ENCODE peak calls at places on chromosome 5, in four cellular contexts. One of them, this sample, is unnamed.

GRCh38 chr5:125411163-125412050 is 665.0 kb upstream of the ZNF608 start:
- DNase-seq in AG04449: no peak
- DNase-seq in suprapubic skin: peak
- DNase-seq in cardiac muscle cell: peak
- DNase-seq in this sample: no peak

GRCh38 chr5:138655530-138656245 is 80.5 kb upstream of the HSPA9 start:
- DNase-seq in AG04449: no peak
- DNase-seq in suprapubic skin: no peak
- DNase-seq in cardiac muscle cell: peak
- DNase-seq in this sample: no peak

GRCh38 chr5:62568800-62569432 is 9.7 kb upstream of the LRRC70 start:
- DNase-seq in AG04449: no peak
- DNase-seq in suprapubic skin: no peak
- DNase-seq in cardiac muscle cell: no peak
- DNase-seq in this sample: no peak

GRCh38 chr5:67077296-67077695 is 119.3 kb downstream of the CD180 start:
- DNase-seq in AG04449: no peak
- DNase-seq in suprapubic skin: no peak
- DNase-seq in cardiac muscle cell: no peak
- DNase-seq in this sample: no peak

GRCh38 chr5:7321724-7322123 is 74.2 kb upstream of the ADCY2 start:
- DNase-seq in AG04449: peak
- DNase-seq in suprapubic skin: peak
- DNase-seq in cardiac muscle cell: no peak
- DNase-seq in this sample: no peak

GRCh38 chr5:55920784-55921183 is 69.6 kb downstream of the IL31RA start:
- DNase-seq in AG04449: no peak
- DNase-seq in suprapubic skin: no peak
- DNase-seq in cardiac muscle cell: no peak
- DNase-seq in this sample: no peak

GRCh38 chr5:159605585-159605984 is 275.3 kb upstream of the IL12B start:
- DNase-seq in AG04449: no peak
- DNase-seq in suprapubic skin: no peak
- DNase-seq in cardiac muscle cell: peak
- DNase-seq in this sample: no peak

GRCh38 chr5:165573445-165573844 is 2068.0 kb downstream of the MAT2B start:
- DNase-seq in AG04449: no peak
- DNase-seq in suprapubic skin: no peak
- DNase-seq in cardiac muscle cell: no peak
- DNase-seq in this sample: no peak

GRCh38 chr5:912356-913091 is 19.8 kb downstream of the TRIP13 start:
- DNase-seq in AG04449: peak
- DNase-seq in suprapubic skin: no peak
- DNase-seq in cardiac muscle cell: peak
- DNase-seq in this sample: peak

GRCh38 chr5:173567548-173567947 is 48.9 kb downstream of the BOD1 start:
- DNase-seq in AG04449: no peak
- DNase-seq in suprapubic skin: no peak
- DNase-seq in cardiac muscle cell: no peak
- DNase-seq in this sample: no peak

GRCh38 chr5:17123010-17123409 is 94.4 kb upstream of the BASP1 start:
- DNase-seq in AG04449: no peak
- DNase-seq in suprapubic skin: no peak
- DNase-seq in cardiac muscle cell: peak
- DNase-seq in this sample: no peak

GRCh38 chr5:130052752-130053151 is 148.5 kb downstream of the CHSY3 start:
- DNase-seq in AG04449: no peak
- DNase-seq in suprapubic skin: no peak
- DNase-seq in cardiac muscle cell: no peak
- DNase-seq in this sample: no peak

GRCh38 chr5:35230043-35230611 is at the start of gene PRLR:
- DNase-seq in AG04449: no peak
- DNase-seq in suprapubic skin: peak
- DNase-seq in cardiac muscle cell: peak
- DNase-seq in this sample: peak
- H3K4me3 ChIP-seq in AG04449: peak
- H3K4me3 ChIP-seq in suprapubic skin: peak
- H3K4me3 ChIP-seq in cardiac muscle cell: peak
- H3K4me3 ChIP-seq in this sample: peak

GRCh38 chr5:168117469-168117868 is 174.0 kb upstream of the WWC1 start:
- DNase-seq in AG04449: no peak
- DNase-seq in suprapubic skin: no peak
- DNase-seq in cardiac muscle cell: no peak
- DNase-seq in this sample: no peak

GRCh38 chr5:168111433-168111832 is 180.0 kb upstream of the WWC1 start:
- DNase-seq in AG04449: no peak
- DNase-seq in suprapubic skin: no peak
- DNase-seq in cardiac muscle cell: no peak
- DNase-seq in this sample: no peak

GRCh38 chr5:168118042-168118668 is 173.3 kb upstream of the WWC1 start:
- DNase-seq in AG04449: no peak
- DNase-seq in suprapubic skin: no peak
- DNase-seq in cardiac muscle cell: no peak
- DNase-seq in this sample: no peak

GRCh38 chr5:168110384-168110783 is 181.1 kb upstream of the WWC1 start:
- DNase-seq in AG04449: no peak
- DNase-seq in suprapubic skin: no peak
- DNase-seq in cardiac muscle cell: no peak
- DNase-seq in this sample: no peak

GRCh38 chr5:168114444-168115017 is 176.9 kb upstream of the WWC1 start:
- DNase-seq in AG04449: no peak
- DNase-seq in suprapubic skin: no peak
- DNase-seq in cardiac muscle cell: peak
- DNase-seq in this sample: peak
- TF ChIP-seq CTCF in AG04449: peak
- TF ChIP-seq CTCF in suprapubic skin: peak
- TF ChIP-seq CTCF in cardiac muscle cell: peak
- TF ChIP-seq CTCF in this sample: no peak

GRCh38 chr5:141634720-141635119 is 1.9 kb downstream of the HDAC3 start:
- DNase-seq in AG04449: no peak
- DNase-seq in suprapubic skin: no peak
- DNase-seq in cardiac muscle cell: no peak
- DNase-seq in this sample: peak
- H3K4me3 ChIP-seq in AG04449: no peak
- H3K4me3 ChIP-seq in suprapubic skin: no peak
- H3K4me3 ChIP-seq in cardiac muscle cell: no peak
- H3K4me3 ChIP-seq in this sample: no peak

GRCh38 chr5:14509556-14509955 is 72.0 kb upstream of the OTULINL start:
- DNase-seq in AG04449: no peak
- DNase-seq in suprapubic skin: no peak
- DNase-seq in cardiac muscle cell: no peak
- DNase-seq in this sample: no peak

GRCh38 chr5:14508046-14508445 is 73.5 kb upstream of the OTULINL start:
- DNase-seq in AG04449: no peak
- DNase-seq in suprapubic skin: no peak
- DNase-seq in cardiac muscle cell: no peak
- DNase-seq in this sample: no peak

GRCh38 chr5:14512574-14512973 is 69.0 kb upstream of the OTULINL start:
- DNase-seq in AG04449: no peak
- DNase-seq in suprapubic skin: no peak
- DNase-seq in cardiac muscle cell: no peak
- DNase-seq in this sample: no peak

GRCh38 chr5:14510880-14511279 is 70.7 kb upstream of the OTULINL start:
- DNase-seq in AG04449: no peak
- DNase-seq in suprapubic skin: no peak
- DNase-seq in cardiac muscle cell: no peak
- DNase-seq in this sample: no peak

DNA sequence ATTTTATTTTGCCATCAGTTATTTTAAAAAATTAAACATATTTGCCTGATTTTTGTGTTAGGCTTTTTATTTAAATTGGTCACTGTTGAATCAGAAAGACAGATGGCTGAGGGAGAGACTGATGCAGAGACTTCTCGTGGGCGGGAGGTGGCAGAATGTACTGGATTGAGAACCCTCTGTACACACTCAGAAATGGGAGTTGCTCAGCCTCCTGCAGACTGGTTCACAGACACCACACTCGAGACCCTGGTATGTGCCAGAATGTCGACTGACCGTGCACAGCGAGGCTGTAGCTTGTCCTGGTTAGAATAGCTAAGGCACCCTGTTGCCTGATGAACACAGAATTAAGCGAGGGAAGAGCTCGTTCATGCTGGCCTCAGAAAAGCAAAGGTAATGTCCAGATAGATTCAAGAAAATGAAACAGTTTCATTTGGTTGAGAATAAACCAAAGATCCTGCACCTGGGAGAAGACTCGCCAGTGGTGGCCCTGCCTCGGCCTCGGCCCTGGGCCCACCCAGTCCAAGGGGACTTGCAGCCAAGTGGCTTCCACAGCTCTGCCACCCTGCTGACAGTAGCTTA is 71.3 kb upstream of the OTULINL start:
- DNase-seq in AG04449: no peak
- DNase-seq in suprapubic skin: no peak
- DNase-seq in cardiac muscle cell: no peak
- DNase-seq in this sample: no peak
- TF ChIP-seq CTCF in AG04449: no peak
- TF ChIP-seq CTCF in suprapubic skin: no peak
- TF ChIP-seq CTCF in cardiac muscle cell: no peak
- TF ChIP-seq CTCF in this sample: no peak

DNA sequence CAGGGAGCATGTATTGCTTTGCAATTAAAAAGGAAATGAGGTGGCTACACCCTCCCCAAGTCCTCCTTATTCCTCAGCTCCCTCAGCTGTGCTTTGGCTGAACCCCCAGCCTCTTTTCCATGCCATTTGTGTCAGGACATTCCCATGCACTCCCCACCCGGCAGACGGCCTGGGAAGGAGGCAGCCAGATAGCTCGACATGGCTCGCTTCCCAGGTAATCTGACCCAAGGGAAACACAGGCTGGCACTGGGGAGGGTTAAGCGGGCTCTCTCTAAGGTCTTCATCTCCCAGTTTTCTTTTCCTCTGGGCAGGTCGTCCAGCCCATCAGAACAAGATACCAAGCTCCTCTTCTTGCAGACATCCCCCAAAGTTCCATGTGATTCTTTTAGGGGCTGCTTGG is 31.2 kb downstream of the BTNL9 start:
- DNase-seq in AG04449: no peak
- DNase-seq in suprapubic skin: no peak
- DNase-seq in cardiac muscle cell: no peak
- DNase-seq in this sample: no peak
- H3K4me3 ChIP-seq in AG04449: no peak
- H3K4me3 ChIP-seq in suprapubic skin: no peak
- H3K4me3 ChIP-seq in cardiac muscle cell: no peak
- H3K4me3 ChIP-seq in this sample: no peak

GRCh38 chr5:78162253-78162862 is 132.1 kb downstream of the AP3B1 start:
- DNase-seq in AG04449: no peak
- DNase-seq in suprapubic skin: no peak
- DNase-seq in cardiac muscle cell: peak
- DNase-seq in this sample: no peak
- TF ChIP-seq CTCF in AG04449: peak
- TF ChIP-seq CTCF in suprapubic skin: no peak
- TF ChIP-seq CTCF in cardiac muscle cell: peak
- TF ChIP-seq CTCF in this sample: no peak

This sample was measured in lower leg skin.